ENCODE peak calls at places on chromosomes 13 and 19, in seven cellular contexts. H, Z, A, F, N, I and K are unnamed samples.

GRCh38 chr19:40584007-40584406 is 7.3 kb downstream of the SHKBP1 start:
- DNase-seq in F (no peak), A (no peak), Z (no peak), H (no peak), I (no peak), N (no peak), K (no peak)

GRCh38 chr13:101382086-101382485 is 34.2 kb downstream of the NALCN start:
- DNase-seq in N (no peak), A (no peak), Z (no peak), I (no peak), H (no peak), F (no peak), K (no peak)

GRCh38 chr19:33358408-33358807 is 15.1 kb upstream of the CEBPG start:
- DNase-seq in F (no peak), Z (no peak), N (no peak), A (no peak), I (no peak), H (no peak), K (no peak)

GRCh38 chr13:41955605-41956004 is 5.3 kb downstream of the VWA8 start:
- DNase-seq in A (no peak), F (no peak), I (no peak), H (no peak), N (no peak), Z (no peak), K (no peak)

GRCh38 chr13:94987081-94987480 is 274.7 kb upstream of the SOX21 start:
- DNase-seq in F (no peak), N (no peak), I (no peak), H (no peak), A (no peak), Z (no peak), K (no peak)

GRCh38 chr19:4976412-4977298 is 7.7 kb downstream of the KDM4B start:
- DNase-seq in Z (no peak), I (peak), N (peak), H (no peak), A (peak), F (peak), K (peak)

GRCh38 chr19:45161715-45162463 is 1.1 kb upstream of the NKPD1 start:
- DNase-seq in A (no peak), Z (no peak), I (no peak), F (no peak), H (peak), N (no peak), K (no peak)

GRCh38 chr13:93673885-93674284 is 447.3 kb downstream of the GPC6 start:
- DNase-seq in Z (no peak), N (no peak), F (no peak), A (no peak), H (no peak), I (no peak), K (no peak)

GRCh38 chr13:82688400-82688999 is 1193.8 kb downstream of the SLITRK1 start:
- DNase-seq in Z (no peak), H (no peak), A (no peak), N (no peak), I (no peak), F (no peak), K (peak)

GRCh38 chr19:17202249-17202648 is 12.9 kb upstream of the USE1 start:
- DNase-seq in H (no peak), A (no peak), N (peak), I (no peak), Z (no peak), F (no peak), K (peak)

GRCh38 chr19:17340871-17341357 is 3.6 kb downstream of the GTPBP3 start:
- DNase-seq in F (no peak), Z (no peak), I (no peak), A (peak), N (no peak), H (no peak), K (no peak)

GRCh38 chr19:3665681-3666544 is 34.4 kb downstream of the PIP5K1C start:
- DNase-seq in Z (peak), F (peak), N (peak), I (peak), A (peak), H (peak), K (peak)

GRCh38 chr13:20968745-20969144 is 66.2 kb upstream of the XPO4 start:
- DNase-seq in Z (no peak), I (no peak), F (no peak), H (no peak), A (no peak), N (no peak), K (no peak)

GRCh38 chr19:5050016-5050656 is 81.2 kb downstream of the KDM4B start:
- DNase-seq in H (no peak), N (no peak), A (no peak), I (no peak), Z (no peak), F (no peak), K (no peak)

GRCh38 chr19:13718733-13719132 is 45.6 kb upstream of the MRI1 start:
- DNase-seq in I (no peak), A (no peak), Z (no peak), F (no peak), H (no peak), N (peak), K (peak)

GRCh38 chr19:54431255-54431838 is 16.1 kb downstream of the TTYH1 start:
- DNase-seq in I (peak), N (no peak), Z (no peak), A (no peak), H (no peak), F (no peak), K (no peak)

GRCh38 chr19:43545276-43545675 is 12.3 kb downstream of the ZNF575 start:
- DNase-seq in H (no peak), N (no peak), F (no peak), Z (no peak), A (no peak), I (no peak), K (no peak)

GRCh38 chr19:56839665-56840451 is 668 bp downstream of the PEG3 start:
- DNase-seq in H (no peak), N (no peak), F (peak), Z (no peak), A (peak), I (no peak), K (peak)

GRCh38 chr19:51327066-51327985 is 14.6 kb downstream of the VSIG10L start:
- DNase-seq in N (peak), H (peak), Z (no peak), I (no peak), A (peak), F (no peak), K (peak)

GRCh38 chr19:30854207-30854606 is 482.0 kb downstream of the ZNF536 start:
- DNase-seq in F (no peak), H (no peak), N (no peak), Z (no peak), I (no peak), A (no peak), K (no peak)

GRCh38 chr19:43820098-43820860 is 6.8 kb upstream of the ZNF283 start:
- DNase-seq in A (no peak), Z (no peak), F (no peak), I (no peak), H (no peak), N (peak), K (peak)

GRCh38 chr13:27383104-27383921 is 41.1 kb upstream of the GTF3A start:
- DNase-seq in A (peak), N (no peak), I (no peak), Z (no peak), H (no peak), F (no peak), K (no peak)

GRCh38 chr19:56393119-56394012 is at the start of gene ZNF582:
- DNase-seq in Z (peak), N (peak), A (peak), H (peak), I (peak), F (peak), K (peak)

GRCh38 chr19:45999653-46000121 is 4.4 kb downstream of the CCDC61 start:
- DNase-seq in N (no peak), H (peak), A (no peak), I (no peak), Z (no peak), F (no peak), K (peak)

GRCh38 chr19:49930483-49931011 is 1.2 kb upstream of the NUP62 start:
- DNase-seq in F (no peak), A (no peak), H (peak), Z (peak), I (no peak), N (no peak), K (peak)

GRCh38 chr19:48553676-48554384 is 1.9 kb downstream of the SULT2B1 start:
- DNase-seq in H (peak), A (peak), Z (peak), F (no peak), N (peak), I (peak), K (no peak)

GRCh38 chr13:24226762-24227161 is 66.2 kb downstream of the SPATA13 start:
- DNase-seq in N (no peak), F (no peak), Z (no peak), I (no peak), A (no peak), H (no peak), K (no peak)

GRCh38 chr13:110125157-110125556 is 181.8 kb downstream of the COL4A1 start:
- DNase-seq in N (no peak), A (no peak), Z (no peak), I (peak), F (no peak), H (no peak), K (no peak)

GRCh38 chr13:110128546-110128945 is 178.4 kb downstream of the COL4A1 start:
- DNase-seq in H (no peak), N (no peak), Z (no peak), A (no peak), I (no peak), F (no peak), K (no peak)

GRCh38 chr13:110127986-110128511 is 178.9 kb downstream of the COL4A1 start:
- DNase-seq in F (no peak), N (no peak), H (no peak), Z (no peak), A (no peak), I (no peak), K (no peak)

GRCh38 chr13:110125613-110126272 is 181.2 kb downstream of the COL4A1 start:
- DNase-seq in A (no peak), Z (no peak), I (peak), H (no peak), N (no peak), F (no peak), K (no peak)

GRCh38 chr13:110126391-110126961 is 180.5 kb downstream of the COL4A1 start:
- DNase-seq in N (no peak), Z (peak), F (no peak), I (peak), H (no peak), A (no peak), K (no peak)
- TF ChIP-seq POLR2A in N (no peak), Z (no peak), F (no peak), I (no peak), H (no peak), A (no peak), K (no peak)

GRCh38 chr13:51768378-51768921 is 35.5 kb downstream of the DHRS12 start:
- DNase-seq in N (no peak), H (no peak), Z (no peak), F (no peak), A (no peak), I (no peak), K (no peak)

GRCh38 chr13:51768976-51769375 is 35.0 kb downstream of the DHRS12 start:
- DNase-seq in N (no peak), H (no peak), Z (no peak), A (no peak), I (no peak), F (no peak), K (no peak)

GRCh38 chr13:51770681-51771417 is 33.1 kb downstream of the DHRS12 start:
- DNase-seq in I (no peak), Z (no peak), F (no peak), A (no peak), N (no peak), H (no peak), K (no peak)

GRCh38 chr13:51770160-51770559 is 33.8 kb downstream of the DHRS12 start:
- DNase-seq in N (no peak), I (no peak), Z (no peak), H (no peak), A (peak), F (no peak), K (no peak)

DNA sequence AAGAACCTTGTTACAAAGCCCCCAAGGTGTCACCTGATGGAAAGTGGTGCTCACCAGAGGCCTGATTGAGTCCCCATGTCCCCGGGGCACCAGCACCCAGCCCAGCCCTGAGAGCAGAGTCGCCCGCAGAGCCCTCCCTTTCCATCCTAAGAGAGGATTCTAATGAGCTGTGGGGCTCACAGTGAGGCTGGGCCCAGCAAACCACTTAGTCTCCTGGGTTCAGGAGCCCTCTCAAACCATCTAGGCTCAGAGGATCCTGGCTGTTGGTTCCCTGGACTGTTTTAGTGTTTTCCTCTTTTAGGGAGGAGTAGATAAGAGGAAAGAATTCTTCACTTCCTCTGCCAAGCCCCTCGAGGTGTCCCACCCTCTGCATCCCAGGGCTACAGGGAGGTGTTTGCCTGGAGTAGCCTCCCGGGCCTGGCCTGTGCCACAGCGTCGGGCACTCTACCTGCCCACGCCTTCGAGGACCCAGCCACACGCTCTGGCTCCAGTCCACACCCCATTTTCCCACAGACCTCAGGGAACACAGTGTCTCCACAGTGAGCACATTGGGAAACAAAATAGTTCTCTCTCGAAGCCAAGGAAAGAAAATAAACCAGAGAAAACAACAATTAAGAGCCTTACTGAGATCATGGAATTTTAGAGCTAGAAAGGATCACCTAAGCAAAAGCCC is 34.4 kb downstream of the DHRS12 start:
- DNase-seq in H (no peak), F (peak), Z (no peak), N (no peak), I (peak), A (no peak), K (no peak)
- TF ChIP-seq POLR2A in H (no peak), F (no peak), Z (no peak), N (no peak), I (no peak), A (no peak), K (no peak)

GRCh38 chr13:32031025-32031814 is at the start of gene FRY:
- DNase-seq in I (peak), H (no peak), F (peak), A (peak), N (peak), Z (peak), K (peak)
- TF ChIP-seq POLR2A in I (no peak), H (no peak), F (no peak), A (peak), N (no peak), Z (no peak), K (no peak)

GRCh38 chr19:38812841-38813320 is at the start of gene LGALS4:
- DNase-seq in Z (no peak), F (no peak), A (no peak), I (no peak), N (no peak), H (peak), K (no peak)
- TF ChIP-seq POLR2A in Z (no peak), F (no peak), A (no peak), I (no peak), N (no peak), H (no peak), K (no peak)